ENCODE peak calls at places on chromosomes 16 and 17, in six cellular contexts. O is WERI-Rb-1, L is Ammon's horn, J is HTR-8/SVneo, T is lower lobe of right lung, M is AG04450. Y is an unnamed sample.

GRCh38 chr17:57899822-57900221 is 50.0 kb upstream of the MRPS23 start:
- DNase-seq in T (peak), O (no peak), J (no peak), M (no peak), L (peak), Y (no peak)

GRCh38 chr16:65044861-65045260 is 77.0 kb downstream of the CDH11 start:
- DNase-seq in M (peak), L (no peak), O (no peak), T (no peak), J (no peak), Y (no peak)

GRCh38 chr17:18008496-18009268 is 30.3 kb downstream of the ATPAF2 start:
- DNase-seq in J (peak), L (no peak), O (no peak), T (no peak), M (no peak), Y (no peak)

GRCh38 chr16:68105611-68106010 is 20.4 kb downstream of the NFATC3 start:
- DNase-seq in O (no peak), M (no peak), L (no peak), J (no peak), T (no peak), Y (no peak)

GRCh38 chr16:66274335-66275110 is 92.0 kb upstream of the CDH5 start:
- DNase-seq in M (no peak), L (no peak), J (no peak), T (no peak), O (no peak), Y (peak)

GRCh38 chr16:87353613-87354012 is 30.0 kb downstream of the FBXO31 start:
- DNase-seq in L (no peak), J (no peak), O (no peak), T (no peak), M (no peak), Y (no peak)

GRCh38 chr17:77356109-77356689 is 215.4 kb downstream of the SEC14L1 start:
- DNase-seq in L (no peak), J (peak), T (no peak), M (no peak), O (peak), Y (no peak)

GRCh38 chr17:45410144-45411091 is 22.3 kb downstream of the ARHGAP27 start:
- DNase-seq in J (no peak), L (peak), T (peak), O (no peak), M (no peak), Y (peak)

GRCh38 chr17:58532555-58532951 is 18.1 kb upstream of the MTMR4 start:
- DNase-seq in O (peak), L (no peak), J (no peak), M (no peak), T (no peak), Y (no peak)

GRCh38 chr16:10992112-10992511 is 47.7 kb downstream of the CLEC16A start:
- DNase-seq in T (no peak), L (no peak), J (no peak), M (peak), O (no peak), Y (no peak)

GRCh38 chr16:59614466-59615240 is 880.5 kb upstream of the GOT2 start:
- DNase-seq in L (no peak), T (no peak), M (no peak), O (no peak), J (no peak), Y (no peak)

GRCh38 chr17:40224707-40225092 is 5.6 kb downstream of the WIPF2 start:
- DNase-seq in M (no peak), O (peak), T (no peak), J (no peak), L (peak), Y (no peak)

Y was measured in OCI-LY7.